ENCODE peak calls at places on chromosomes 4 and X, in six cellular contexts. Y, Z, M, R, K and J are unnamed samples.

GRCh38 chr4:119337010-119337409 is 15.1 kb upstream of the FABP2 start:
- DNase-seq in Y (no peak), Z (no peak), M (no peak), R (no peak), K (no peak), J (no peak)

GRCh38 chrX:72381439-72382198 is 75.9 kb upstream of the CITED1 start:
- DNase-seq in Y (peak), Z (no peak), M (no peak), R (no peak), K (no peak), J (no peak)

GRCh38 chrX:150762258-150762867 is 69.2 kb downstream of the MTMR1 start:
- DNase-seq in Y (no peak), Z (no peak), M (no peak), R (no peak), K (no peak), J (no peak)

GRCh38 chr4:150038335-150039076 is 39.7 kb upstream of the DCLK2 start:
- DNase-seq in Y (no peak), Z (no peak), M (no peak), R (no peak), K (peak), J (no peak)

GRCh38 chrX:117973175-117974075 is 143.2 kb downstream of the KLHL13 start:
- DNase-seq in Y (no peak), Z (no peak), M (no peak), R (no peak), K (no peak), J (no peak)

GRCh38 chr4:165301833-165302232 is 25.6 kb upstream of the MSMO1 start:
- DNase-seq in Y (no peak), Z (no peak), M (no peak), R (no peak), K (no peak), J (no peak)

GRCh38 chr4:113872426-113873260 is 106.8 kb downstream of the ARSJ start:
- DNase-seq in Y (no peak), Z (no peak), M (no peak), R (no peak), K (no peak), J (no peak)

GRCh38 chrX:96386325-96386724 is 298.3 kb upstream of the DIAPH2 start:
- DNase-seq in Y (no peak), Z (no peak), M (no peak), R (no peak), K (no peak), J (no peak)

GRCh38 chr4:20615492-20616136 is 84.6 kb upstream of the PACRGL start:
- DNase-seq in Y (peak), Z (no peak), M (no peak), R (no peak), K (no peak), J (no peak)

GRCh38 chr4:108433832-108434231 is 186.5 kb upstream of the RPL34 start:
- DNase-seq in Y (no peak), Z (no peak), M (peak), R (no peak), K (no peak), J (no peak)

GRCh38 chr4:73172166-73172565 is 86.4 kb downstream of the ANKRD17 start:
- DNase-seq in Y (no peak), Z (no peak), M (no peak), R (no peak), K (no peak), J (no peak)

GRCh38 chrX:49754238-49754857 is 58.6 kb upstream of the PAGE1 start:
- DNase-seq in Y (peak), Z (peak), M (peak), R (no peak), K (no peak), J (peak)

GRCh38 chr4:80097395-80098177 is 24.6 kb upstream of the ANTXR2 start:
- DNase-seq in Y (no peak), Z (no peak), M (peak), R (no peak), K (no peak), J (no peak)

GRCh38 chr4:53858744-53859143 is 205.7 kb downstream of the CHIC2 start:
- DNase-seq in Y (no peak), Z (no peak), M (no peak), R (no peak), K (no peak), J (no peak)

GRCh38 chrX:5823861-5824260 is 404.8 kb downstream of the NLGN4X start:
- DNase-seq in Y (no peak), Z (no peak), M (no peak), R (no peak), K (no peak), J (no peak)

GRCh38 chr4:128427832-128428366 is 140.3 kb upstream of the PGRMC2 start:
- DNase-seq in Y (peak), Z (no peak), M (peak), R (no peak), K (no peak), J (peak)

GRCh38 chr4:11297627-11298026 is 131.1 kb downstream of the HS3ST1 start:
- DNase-seq in Y (no peak), Z (no peak), M (no peak), R (no peak), K (no peak), J (no peak)

GRCh38 chr4:106618920-106619319 is 250.3 kb upstream of the GIMD1 start:
- DNase-seq in Y (no peak), Z (no peak), M (no peak), R (no peak), K (no peak), J (peak)

GRCh38 chrX:141928432-141928831 is 24.7 kb downstream of the MAGEC1 start:
- DNase-seq in Y (no peak), Z (no peak), M (no peak), R (no peak), K (no peak), J (no peak)

GRCh38 chrX:69025802-69026301 is 139.4 kb downstream of the PJA1 start:
- DNase-seq in Y (no peak), Z (no peak), M (no peak), R (no peak), K (no peak), J (no peak)

GRCh38 chr4:3466691-3467600 is 3.8 kb downstream of the DOK7 start:
- DNase-seq in Y (no peak), Z (no peak), M (no peak), R (no peak), K (no peak), J (no peak)

GRCh38 chr4:126991965-126992364 is 640.8 kb upstream of the INTU start:
- DNase-seq in Y (no peak), Z (no peak), M (no peak), R (no peak), K (no peak), J (no peak)

GRCh38 chrX:24464836-24465523 is at the start of gene PDK3:
- DNase-seq in Y (peak), Z (peak), M (peak), R (peak), K (peak), J (peak)

GRCh38 chr4:156321203-156321602 is 367.5 kb upstream of the CTSO start:
- DNase-seq in Y (no peak), Z (no peak), M (no peak), R (no peak), K (no peak), J (no peak)

GRCh38 chrX:65644621-65645287 is 22.7 kb upstream of the MSN start:
- DNase-seq in Y (no peak), Z (no peak), M (peak), R (no peak), K (no peak), J (no peak)

GRCh38 chr4:113509851-113510250 is 251.7 kb downstream of the CAMK2D start:
- DNase-seq in Y (no peak), Z (no peak), M (no peak), R (no peak), K (no peak), J (no peak)

GRCh38 chrX:30153881-30154260 is 61.5 kb upstream of the MAGEB2 start:
- DNase-seq in Y (no peak), Z (no peak), M (no peak), R (no peak), K (no peak), J (no peak)

GRCh38 chrX:30153175-30153880 is 62.0 kb upstream of the MAGEB2 start:
- DNase-seq in Y (no peak), Z (no peak), M (no peak), R (no peak), K (no peak), J (no peak)

GRCh38 chrX:30150196-30150895 is 65.0 kb upstream of the MAGEB2 start:
- DNase-seq in Y (no peak), Z (no peak), M (no peak), R (no peak), K (no peak), J (no peak)

GRCh38 chrX:30147996-30148643 is 67.2 kb upstream of the MAGEB2 start:
- DNase-seq in Y (no peak), Z (no peak), M (no peak), R (no peak), K (no peak), J (no peak)

DNA sequence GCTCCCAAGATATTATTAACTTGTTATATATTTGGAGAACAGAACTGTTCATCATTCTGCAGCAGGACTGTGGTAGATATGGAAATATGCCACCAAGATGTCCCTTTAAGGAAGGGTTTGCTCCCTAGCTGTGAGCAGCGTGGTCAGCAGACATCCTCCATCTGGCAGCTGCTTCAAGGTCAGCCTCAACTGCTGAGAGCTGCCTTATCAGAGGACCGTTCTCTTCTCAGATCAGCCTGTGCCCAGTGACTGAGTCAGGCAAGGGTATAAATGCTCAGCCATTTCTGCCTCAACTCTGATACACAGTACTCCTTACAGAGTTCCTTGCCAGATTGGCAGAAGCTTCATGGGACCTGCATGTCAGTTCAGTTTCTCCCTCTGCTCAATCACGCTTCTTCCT is 63.4 kb upstream of the MAGEB2 start:
- DNase-seq in Y (no peak), Z (no peak), M (no peak), R (no peak), K (no peak), J (no peak)
- TF ChIP-seq CREB1 in Y (no peak), Z (no peak), M (no peak), R (no peak), K (no peak), J (no peak)

DNA sequence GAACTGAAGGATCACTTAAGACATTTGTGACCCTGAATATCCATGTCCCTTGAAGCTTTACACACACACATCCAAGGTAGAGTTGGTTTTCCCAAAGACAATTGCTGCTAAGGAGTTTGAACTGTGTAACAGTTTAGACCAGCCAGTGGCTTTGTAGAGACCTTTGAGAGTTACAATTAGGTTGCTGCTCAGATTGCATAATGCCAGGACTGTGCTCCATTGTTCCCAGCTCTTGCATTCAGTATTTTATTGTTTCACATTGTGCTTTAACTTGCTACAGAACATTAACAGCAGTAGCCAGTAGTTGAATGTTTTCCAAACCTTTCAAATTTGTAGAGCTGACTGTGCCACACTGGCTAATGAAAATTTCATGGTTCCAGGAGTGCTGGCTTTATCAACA is 54.3 kb upstream of the AP1S2 start:
- DNase-seq in Y (peak), Z (no peak), M (no peak), R (no peak), K (no peak), J (no peak)
- TF ChIP-seq CREB1 in Y (no peak), Z (no peak), M (no peak), R (no peak), K (no peak), J (no peak)

GRCh38 chr4:173413043-173413442 is 14.1 kb upstream of the SCRG1 start:
- DNase-seq in Y (no peak), Z (no peak), M (no peak), R (no peak), K (no peak), J (no peak)
- TF ChIP-seq CREB1 in Y (no peak), Z (no peak), M (no peak), R (no peak), K (no peak), J (no peak)

DNA sequence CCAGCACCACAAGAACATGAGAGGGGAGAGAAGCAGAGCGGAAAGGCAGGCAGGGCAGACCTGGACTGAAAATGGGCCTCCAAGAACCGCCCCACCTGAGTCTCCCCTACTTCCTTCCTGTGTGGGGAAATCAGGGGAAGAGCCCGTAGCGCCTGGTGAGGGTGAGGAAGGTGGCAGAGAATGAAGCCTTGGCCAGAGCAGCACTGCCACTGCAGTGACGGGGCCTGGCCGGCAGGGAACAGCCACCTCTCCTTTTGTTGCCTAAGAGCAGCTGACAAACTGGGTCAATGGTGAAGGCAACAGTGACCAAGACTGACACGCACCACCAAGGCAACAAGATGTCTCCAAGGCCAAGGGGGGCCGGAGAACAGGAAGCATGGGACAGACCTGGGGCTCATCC is 58.4 kb upstream of the CBR4 start:
- DNase-seq in Y (peak), Z (peak), M (peak), R (no peak), K (no peak), J (no peak)
- TF ChIP-seq CREB1 in Y (no peak), Z (no peak), M (no peak), R (no peak), K (no peak), J (no peak)

GRCh38 chr4:21697583-21697982 is 251.0 kb downstream of the KCNIP4 start:
- DNase-seq in Y (no peak), Z (peak), M (no peak), R (peak), K (no peak), J (peak)
- TF ChIP-seq CREB1 in Y (no peak), Z (no peak), M (no peak), R (no peak), K (no peak), J (peak)

DNA sequence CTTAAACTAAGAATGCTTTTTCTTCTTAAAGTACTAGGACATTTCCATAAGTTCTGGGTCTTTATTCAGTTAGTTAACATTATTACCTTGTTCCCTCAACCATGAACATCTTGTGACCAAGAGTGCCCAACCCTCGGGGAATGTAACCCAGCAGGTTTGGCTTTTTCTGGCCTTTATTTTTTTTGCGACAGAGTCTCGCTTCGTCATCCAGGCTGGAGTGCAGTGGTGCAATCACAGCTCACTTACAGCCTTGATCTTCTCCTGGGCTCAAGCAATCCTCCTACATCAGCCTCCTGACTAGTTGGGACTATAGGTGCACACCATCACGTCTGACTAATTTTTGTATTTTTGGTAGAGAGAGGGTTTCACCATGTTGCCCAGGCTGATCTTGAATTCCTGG is 65.1 kb downstream of the USP11 start:
- DNase-seq in Y (no peak), Z (no peak), M (no peak), R (no peak), K (no peak), J (no peak)
- TF ChIP-seq CREB1 in Y (no peak), Z (no peak), M (no peak), R (no peak), K (no peak), J (no peak)

DNA sequence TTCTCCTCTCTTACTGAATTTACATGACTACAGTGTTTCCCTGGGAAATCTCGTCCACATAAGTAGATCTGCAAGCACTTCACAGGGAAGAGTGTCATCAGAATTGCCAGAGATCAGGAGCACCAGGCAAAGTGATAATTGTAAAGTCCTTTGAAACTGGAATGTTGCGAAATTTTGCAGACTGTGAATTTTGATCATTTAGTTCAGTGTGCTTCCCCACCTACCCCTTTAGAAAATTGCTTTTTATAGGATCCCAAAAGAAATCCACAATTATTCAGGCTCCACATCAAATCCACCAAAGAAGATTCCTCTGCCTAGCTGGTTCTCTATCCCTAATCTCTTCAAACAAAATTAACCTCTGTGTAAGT is 10.2 kb downstream of the PTCHD1 start:
- DNase-seq in Y (no peak), Z (no peak), M (no peak), R (no peak), K (no peak), J (no peak)
- TF ChIP-seq CREB1 in Y (no peak), Z (no peak), M (no peak), R (no peak), K (no peak), J (no peak)

DNA sequence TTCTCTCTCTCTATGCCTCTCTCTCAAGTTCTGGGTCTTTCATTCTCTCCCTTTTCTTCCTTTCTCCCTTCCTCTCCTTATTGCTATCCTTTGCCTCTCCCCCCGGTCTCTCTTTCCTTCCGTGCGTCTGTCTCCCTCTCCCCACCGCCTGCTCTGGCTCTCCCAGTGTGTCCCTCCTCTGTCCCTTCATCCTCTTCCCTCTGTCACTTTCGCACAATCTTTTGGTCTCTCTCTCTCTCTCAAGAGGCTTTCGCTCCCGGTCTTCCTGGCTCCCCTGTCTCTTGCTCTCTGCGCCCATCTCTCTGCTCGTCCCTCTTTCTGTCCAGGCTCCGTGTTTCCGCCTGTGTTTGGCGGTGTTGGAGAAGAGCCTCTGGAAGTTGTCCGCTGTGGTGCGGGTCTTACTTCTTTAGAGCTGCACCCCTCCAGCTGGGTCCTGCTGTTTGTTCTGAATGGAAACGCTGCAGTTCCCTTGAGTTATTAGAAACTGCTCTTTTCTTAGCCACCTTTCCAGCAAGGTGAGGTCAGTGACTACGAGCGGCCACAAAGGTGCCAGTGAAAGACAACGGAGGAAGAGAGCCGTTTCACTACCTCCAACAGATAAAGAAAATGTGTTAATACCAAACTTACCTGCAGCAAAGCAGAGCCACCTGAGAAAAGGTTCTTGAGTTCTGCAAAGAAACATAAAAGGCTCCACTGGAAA is 1.1 kb downstream of the BMPR1B start:
- DNase-seq in Y (no peak), Z (peak), M (no peak), R (no peak), K (no peak), J (peak)
- TF ChIP-seq CREB1 in Y (no peak), Z (no peak), M (no peak), R (no peak), K (no peak), J (no peak)